ENCODE peak calls at places on chromosomes 4 and X, in nine cellular contexts. Z is DMS153; G is amniotic stem cell; A is activated CD4-positive, alpha-beta T cell treated with anti-CD3 and anti-CD28 coated beads for 24 hours; J is NCI-H774; S is GM23248; Q is HS-5; K is hypothalamus; N is activated T-helper 9 cell treated with anti-CD3 and anti-CD28 coated beads, Interleukin-2, amount 50 U/mL, for 16 hours. T is an unnamed sample.

GRCh38 chrX:132022115-132022862 is 813 bp upstream of the STK26 start:
- DNase-seq in Z (no peak), G (no peak), A (peak), J (no peak), S (peak), Q (no peak), K (no peak), N (no peak), T (peak)

GRCh38 chr4:137156054-137156453 is 376.2 kb downstream of the PCDH18 start:
- DNase-seq in Z (no peak), G (peak), A (no peak), J (no peak), S (peak), Q (peak), K (no peak), N (no peak), T (peak)

GRCh38 chr4:176902710-176903323 is 110.1 kb upstream of the VEGFC start:
- DNase-seq in Z (no peak), G (no peak), A (no peak), J (no peak), S (peak), Q (peak), K (no peak), N (no peak), T (peak)

GRCh38 chrX:150813922-150814321 is 84.5 kb downstream of the CD99L2 start:
- DNase-seq in Z (no peak), G (no peak), A (no peak), J (no peak), S (peak), Q (no peak), K (no peak), N (no peak), T (no peak)

GRCh38 chr4:3485011-3485881 is 22.1 kb downstream of the DOK7 start:
- DNase-seq in Z (no peak), G (no peak), A (no peak), J (no peak), S (no peak), Q (no peak), K (no peak), N (no peak), T (no peak)

GRCh38 chr4:158875026-158875425 is 106.2 kb downstream of the FNIP2 start:
- DNase-seq in Z (no peak), G (no peak), A (no peak), J (no peak), S (no peak), Q (no peak), K (no peak), N (no peak), T (no peak)

GRCh38 chrX:39176105-39176504 is 374.8 kb downstream of the MID1IP1 start:
- DNase-seq in Z (no peak), G (no peak), A (no peak), J (no peak), S (no peak), Q (no peak), K (no peak), N (no peak), T (no peak)

GRCh38 chr4:185110375-185110823 is 32.7 kb upstream of the SLC25A4 start:
- DNase-seq in Z (no peak), G (no peak), A (no peak), J (no peak), S (no peak), Q (no peak), K (no peak), N (no peak), T (no peak)

GRCh38 chrX:151151668-151152267 is 24.6 kb upstream of the GPR50 start:
- DNase-seq in Z (peak), G (no peak), A (peak), J (peak), S (peak), Q (no peak), K (no peak), N (no peak), T (peak)

T was measured in astrocyte of the spinal cord.